ENCODE peak calls at places on chromosomes 5 and 9, in four cellular contexts. S is lower lobe of right lung, P is T-helper 1 cell, V is astrocyte of the cerebellum. H is an unnamed sample.

GRCh38 chr9:82499337-82499736 is 510.8 kb downstream of the SPATA31D1 start:
- DNase-seq in S (no peak), P (no peak), V (no peak), H (no peak)

GRCh38 chr9:137077758-137078693 is 709 bp downstream of the UAP1L1 start:
- DNase-seq in S (peak), P (no peak), V (no peak), H (peak)

GRCh38 chr5:38932854-38933408 is 87.1 kb downstream of the OSMR start:
- DNase-seq in S (no peak), P (no peak), V (no peak), H (no peak)

GRCh38 chr5:177429248-177430045 is 3.0 kb downstream of the GRK6 start:
- DNase-seq in S (peak), P (peak), V (no peak), H (peak)

GRCh38 chr9:121271368-121272351 is 3.7 kb downstream of the GSN start:
- DNase-seq in S (peak), P (no peak), V (peak), H (peak)

GRCh38 chr9:34560574-34561229 is 28.8 kb downstream of the CNTFR start:
- DNase-seq in S (no peak), P (no peak), V (no peak), H (peak)

GRCh38 chr9:76827286-76828080 is 63.2 kb downstream of the PCA3 start:
- DNase-seq in S (no peak), P (no peak), V (no peak), H (no peak)

GRCh38 chr5:499233-500209 is 24.7 kb downstream of the SLC9A3 start:
- DNase-seq in S (no peak), P (no peak), V (no peak), H (no peak)